ENCODE peak calls at places on chromosomes 16 and 17, in four cellular contexts. V is GM23338, N is AG04450, G is A673. B is an unnamed sample.

GRCh38 chr16:54447606-54448440 is 161.2 kb upstream of the IRX3 start:
- DNase-seq in V (no peak), N (no peak), G (peak), B (peak)

GRCh38 chr17:39754958-39755549 is 17.3 kb downstream of the GRB7 start:
- DNase-seq in V (peak), N (no peak), G (no peak), B (no peak)

GRCh38 chr17:15931394-15931793 is 13.5 kb upstream of the ADORA2B start:
- DNase-seq in V (no peak), N (no peak), G (no peak), B (no peak)

GRCh38 chr16:85173077-85173980 is 61.1 kb upstream of the CIBAR2 start:
- DNase-seq in V (no peak), N (peak), G (peak), B (peak)

GRCh38 chr16:7400117-7400890 is 67.7 kb downstream of the RBFOX1 start:
- DNase-seq in V (no peak), N (no peak), G (no peak), B (no peak)

GRCh38 chr17:76314392-76315227 is 6.5 kb upstream of the QRICH2 start:
- DNase-seq in V (no peak), N (peak), G (peak), B (no peak)

GRCh38 chr16:56481468-56482112 is 30.2 kb downstream of the OGFOD1 start:
- DNase-seq in V (no peak), N (no peak), G (no peak), B (no peak)

GRCh38 chr17:43040655-43041054 is 15.6 kb downstream of the RND2 start:
- DNase-seq in V (no peak), N (no peak), G (no peak), B (no peak)

GRCh38 chr16:72552675-72553074 is 380.7 kb upstream of the PMFBP1 start:
- DNase-seq in V (no peak), N (no peak), G (no peak), B (no peak)

GRCh38 chr17:66548659-66549311 is 246.4 kb downstream of the PRKCA start:
- DNase-seq in V (no peak), N (no peak), G (no peak), B (no peak)

GRCh38 chr16:719815-720506 is 985 bp upstream of the ANTKMT start:
- DNase-seq in V (no peak), N (no peak), G (peak), B (no peak)

GRCh38 chr16:57106767-57107166 is 14.4 kb downstream of the CPNE2 start:
- DNase-seq in V (no peak), N (no peak), G (no peak), B (no peak)

DNA sequence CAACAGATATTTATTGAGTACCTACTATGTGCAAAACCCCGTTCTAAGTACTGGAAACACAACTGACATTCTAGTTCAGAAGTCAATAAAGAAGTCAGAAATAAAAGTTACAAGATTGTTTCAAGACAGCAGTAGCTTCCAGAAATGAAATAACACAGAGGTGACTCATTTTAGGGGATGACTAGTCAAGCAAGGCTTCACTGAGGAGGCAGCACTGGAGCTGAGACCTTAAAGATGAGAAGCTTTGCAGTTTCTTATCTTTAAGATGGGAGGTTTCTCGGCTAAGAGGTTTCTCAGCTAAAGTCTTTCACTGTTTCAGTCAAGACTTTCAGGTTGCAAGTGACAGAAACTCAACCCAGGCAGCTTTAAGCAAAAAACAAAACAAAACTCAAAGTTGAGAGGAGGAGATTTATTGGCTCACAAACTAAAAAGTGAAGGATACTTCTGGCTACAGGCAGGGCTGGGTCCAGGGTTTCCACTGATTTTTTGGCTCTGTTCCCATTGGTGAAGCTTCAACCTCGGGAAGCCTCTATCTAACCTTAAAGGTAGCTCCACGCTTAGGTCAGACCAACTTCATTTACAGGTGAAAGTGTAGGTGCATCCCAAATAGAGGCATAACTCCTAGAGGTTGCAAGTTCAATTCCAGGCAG is 7.4 kb upstream of the MMP2 start:
- DNase-seq in V (no peak), N (peak), G (peak), B (peak)
- H3K4me3 ChIP-seq in V (no peak), N (no peak), G (no peak), B (no peak)

GRCh38 chr16:64089697-64090096 is 1032.2 kb downstream of the CDH11 start:
- DNase-seq in V (peak), N (no peak), G (peak), B (no peak)
- TF ChIP-seq CTCF in V (peak), N (peak), G (peak), B (peak)

GRCh38 chr16:3057181-3058166 is 8.0 kb upstream of the IL32 start:
- DNase-seq in V (peak), N (no peak), G (no peak), B (no peak)
- H3K4me3 ChIP-seq in V (peak), N (peak), G (peak), B (peak)

DNA sequence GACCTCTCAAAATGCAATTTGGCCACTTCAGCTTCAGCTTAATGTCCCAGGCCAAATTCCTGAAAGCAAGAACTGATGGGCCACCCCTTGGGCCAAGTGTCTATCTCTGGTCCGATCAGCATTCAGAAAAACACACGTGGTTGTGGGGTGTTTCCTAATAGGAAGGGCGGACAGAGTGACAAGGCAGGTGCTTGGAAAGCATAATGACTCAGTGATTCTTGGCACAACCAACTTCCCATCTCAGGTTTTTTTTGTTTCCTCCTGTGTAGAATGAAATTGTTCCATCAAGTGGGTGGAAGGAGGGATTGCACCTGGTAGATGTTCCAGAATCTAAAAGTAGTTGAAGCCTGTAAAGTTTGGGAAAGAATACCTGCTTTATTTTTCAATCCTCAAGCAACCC is 155.6 kb downstream of the HS3ST2 start:
- DNase-seq in V (no peak), N (no peak), G (no peak), B (no peak)
- TF ChIP-seq CTCF in V (no peak), N (no peak), G (no peak), B (no peak)

DNA sequence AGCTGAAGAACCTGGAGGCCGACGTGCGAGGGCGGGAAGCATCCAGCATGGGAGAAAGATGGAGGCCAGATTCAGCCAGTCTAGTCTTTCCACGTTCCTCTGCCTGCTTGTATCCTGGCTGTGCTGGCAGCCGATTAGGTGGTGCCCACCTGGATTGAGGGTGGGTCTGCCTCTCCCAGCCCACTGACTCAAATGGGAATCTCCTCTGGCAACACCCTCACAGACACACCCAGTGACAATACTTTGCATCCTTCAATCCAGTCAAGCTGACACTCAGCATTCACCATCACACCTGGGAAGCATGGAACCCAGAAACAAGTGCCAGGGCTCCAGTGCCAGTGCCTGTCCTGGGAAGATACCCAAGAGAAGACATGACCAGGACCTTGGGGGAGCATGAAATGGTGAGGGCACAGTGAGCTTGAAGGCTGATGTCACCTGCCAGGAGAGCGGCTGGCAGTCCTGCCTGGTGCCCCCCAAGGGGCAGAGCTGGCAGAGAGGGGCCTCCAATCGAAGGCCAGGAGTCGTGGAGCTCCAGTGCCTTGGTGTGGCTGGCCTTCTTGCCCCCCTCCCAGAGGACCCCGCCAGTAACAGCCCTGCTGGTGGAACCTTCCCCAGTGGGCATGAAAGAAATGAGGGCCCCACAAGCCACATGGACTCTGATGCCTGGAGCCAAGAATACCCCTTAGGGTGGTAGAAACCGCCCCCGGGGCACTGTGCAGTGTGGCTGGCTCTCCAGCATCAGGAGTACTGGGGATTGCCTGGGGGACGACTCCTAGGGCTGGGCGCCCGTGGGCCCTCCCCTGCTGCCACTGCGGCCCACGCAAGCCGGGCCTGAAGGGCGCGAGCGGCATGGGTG is 643 bp upstream of the NPB start:
- DNase-seq in V (no peak), N (no peak), G (no peak), B (no peak)
- H3K4me3 ChIP-seq in V (peak), N (peak), G (peak), B (peak)

GRCh38 chr16:29805232-29806095 is 865 bp upstream of the MAZ start:
- DNase-seq in V (peak), N (peak), G (peak), B (no peak)
- TF ChIP-seq CTCF in V (no peak), N (peak), G (peak), B (no peak)